ENCODE peak calls at places on chromosomes 16 and 17, in eight cellular contexts. N is GM06990; T is GM12865; U is stomach; J is endodermal cell; D is CD8-positive, alpha-beta T cell; S is CD4-positive, alpha-beta T cell; K is psoas muscle. Q is an unnamed sample.

GRCh38 chr17:28385037-28385797 is 13.7 kb downstream of the SARM1 start:
- DNase-seq in N (no peak), T (no peak), J (peak; percentile 55), K (peak; percentile 43), D (no peak), U (peak; percentile 64), S (no peak), Q (no peak)

GRCh38 chr16:66844342-66845079 is at the start of gene CA7:
- DNase-seq in K (no peak), J (peak; percentile 76), U (no peak), T (no peak), D (no peak), N (no peak), S (no peak), Q (no peak)

GRCh38 chr17:69523252-69523861 is 108.9 kb downstream of the MAP2K6 start:
- DNase-seq in K (no peak), U (no peak), D (no peak), T (peak; percentile 82), J (peak; percentile 79), S (no peak), N (no peak), Q (peak; percentile 32)

GRCh38 chr16:49528564-49529150 is 155.1 kb downstream of the C16orf78 start:
- DNase-seq in D (no peak), U (no peak), K (peak; percentile 20), T (no peak), J (no peak), N (no peak), S (peak; percentile 4), Q (no peak)

GRCh38 chr16:87487361-87487924 is 5.4 kb downstream of the ZCCHC14 start:
- DNase-seq in N (no peak), J (peak; percentile 85), D (no peak), T (no peak), S (no peak), K (peak; percentile 66), U (peak; percentile 79), Q (no peak)

GRCh38 chr17:48647103-48647963 is 21.2 kb upstream of the HOXB9 start:
- DNase-seq in J (peak; percentile 89), T (peak; percentile 34), S (no peak), N (no peak), K (no peak), D (no peak), U (no peak), Q (no peak)

GRCh38 chr16:11105038-11105903 is 150.7 kb downstream of the SOCS1 start:
- DNase-seq in T (peak; percentile 89), D (no peak), N (peak; percentile 72), J (no peak), S (no peak), U (no peak), K (peak; percentile 61), Q (no peak)

GRCh38 chr17:64411999-64412771 is 21.5 kb upstream of the PECAM1 start:
- DNase-seq in U (no peak), S (no peak), D (no peak), T (no peak), N (no peak), K (peak; percentile 65), J (peak; percentile 94), Q (peak; percentile 74)

GRCh38 chr17:81635431-81635830 is 1.5 kb downstream of the NPLOC4 start:
- DNase-seq in K (no peak), N (no peak), J (no peak), U (no peak), D (no peak), S (no peak), T (no peak), Q (no peak)

GRCh38 chr17:353838-354234 is 1.2 kb upstream of the RPH3AL start:
- DNase-seq in T (no peak), S (no peak), D (no peak), N (no peak), J (no peak), U (no peak), K (no peak), Q (no peak)

GRCh38 chr16:29307598-29308507 is 98.7 kb downstream of the NPIPB11 start:
- DNase-seq in U (no peak), N (no peak), T (no peak), K (no peak), J (no peak), S (no peak), D (no peak), Q (no peak)

GRCh38 chr17:6546069-6546718 is 10.2 kb downstream of the PITPNM3 start:
- DNase-seq in U (no peak), S (no peak), J (no peak), D (no peak), N (no peak), T (peak; percentile 69), K (peak; percentile 31), Q (no peak)

GRCh38 chr17:82073446-82073845 is 7.8 kb upstream of the DUS1L start:
- DNase-seq in J (no peak), U (no peak), D (no peak), S (no peak), N (no peak), K (peak; percentile 25), T (no peak), Q (no peak)

GRCh38 chr17:76153202-76153601 is 12.2 kb upstream of the FOXJ1 start:
- DNase-seq in N (no peak), U (no peak), J (peak; percentile 61), T (no peak), D (no peak), K (no peak), S (no peak), Q (no peak)

GRCh38 chr17:76150712-76151622 is 9.9 kb upstream of the FOXJ1 start:
- DNase-seq in S (no peak), T (no peak), N (no peak), J (peak; percentile 42), U (no peak), K (no peak), D (no peak), Q (no peak)

GRCh38 chr17:76153640-76154039 is 12.6 kb upstream of the FOXJ1 start:
- DNase-seq in T (no peak), N (no peak), D (no peak), U (no peak), S (no peak), K (no peak), J (peak; percentile 87), Q (no peak)

GRCh38 chr17:76152580-76152979 is 11.5 kb upstream of the FOXJ1 start:
- DNase-seq in D (no peak), U (no peak), K (no peak), S (no peak), N (no peak), J (peak; percentile 82), T (no peak), Q (no peak)

DNA sequence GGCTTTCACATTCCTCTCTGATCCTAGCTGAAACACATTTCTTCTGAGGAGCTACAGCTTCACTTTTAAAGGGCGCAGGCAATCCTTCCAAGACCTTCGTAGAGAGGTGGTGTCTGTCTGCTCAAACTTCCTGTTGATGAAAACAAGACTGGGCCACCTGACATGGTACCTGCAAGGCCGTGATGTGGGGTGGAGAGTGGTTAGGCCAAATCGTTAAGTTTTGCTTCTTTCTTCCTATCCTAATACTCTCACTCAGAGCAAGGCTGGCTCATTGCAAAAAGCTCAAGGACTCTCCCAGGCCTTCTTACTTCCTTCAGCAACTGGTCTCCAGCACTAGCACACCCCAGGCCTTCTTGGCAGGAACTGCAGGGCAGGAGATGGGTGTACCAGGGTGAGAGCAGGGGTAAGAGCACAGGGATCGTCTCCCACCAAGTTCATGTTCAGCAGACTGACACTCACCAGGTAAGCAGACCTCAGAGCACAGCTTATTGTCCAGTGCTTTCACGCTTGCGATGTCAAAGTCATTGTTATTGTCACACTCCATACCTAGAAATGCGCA is 10.9 kb upstream of the FOXJ1 start:
- DNase-seq in T (no peak), U (no peak), J (peak; percentile 53), N (no peak), D (peak; percentile 74), S (peak; percentile 52), K (no peak), Q (no peak)
- TF ChIP-seq CTCF in T (no peak), U (no peak), J (no peak), N (no peak), D (no peak), S (no peak), K (no peak), Q (no peak)

DNA sequence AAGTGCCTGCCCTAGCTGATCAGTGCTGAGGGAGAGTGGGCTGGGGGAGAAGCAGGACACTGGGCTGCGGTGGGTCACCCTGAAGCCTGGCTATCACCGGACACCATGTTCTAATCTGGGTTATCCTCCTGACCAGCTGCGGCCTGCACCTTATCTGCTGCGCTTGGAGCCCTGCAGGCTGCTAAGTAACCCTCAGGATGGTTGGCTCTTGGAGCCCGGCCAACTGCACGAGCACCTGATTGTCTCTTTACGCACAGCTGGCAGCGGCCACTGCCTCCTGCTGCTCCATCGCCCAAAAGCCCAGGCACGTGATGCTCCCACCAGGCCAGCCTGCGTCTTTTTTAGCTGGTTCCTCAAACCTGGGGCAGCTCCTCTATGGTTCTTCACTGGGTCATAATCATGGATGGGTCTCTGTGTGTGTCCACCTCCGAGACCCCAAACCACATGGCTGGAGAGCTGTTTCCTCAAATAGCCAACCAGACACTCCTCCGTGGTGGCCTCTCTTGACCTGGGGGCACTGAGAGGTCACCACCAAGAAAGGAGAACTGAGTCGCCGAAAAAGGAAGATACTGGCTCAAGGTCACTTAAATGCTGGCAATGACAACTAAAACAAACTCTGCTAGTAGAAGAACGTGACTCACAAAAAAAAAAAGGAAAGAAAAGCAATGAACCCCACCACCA is 21.7 kb downstream of the SPHK1 start:
- DNase-seq in J (no peak), D (no peak), K (peak; percentile 84), N (no peak), U (peak; percentile 49), T (peak; percentile 47), S (no peak), Q (no peak)
- TF ChIP-seq CTCF in J (no peak), D (no peak), K (no peak), N (no peak), U (no peak), T (no peak), S (no peak), Q (no peak)

GRCh38 chr16:54934536-54935410 is 4.1 kb downstream of the IRX5 start:
- DNase-seq in S (no peak), U (no peak), J (peak; percentile 85), K (peak; percentile 53), N (no peak), D (no peak), T (no peak), Q (peak; percentile 59)
- TF ChIP-seq CTCF in S (no peak), U (no peak), J (peak; percentile 75), K (peak; percentile 36), N (no peak), D (no peak), T (no peak), Q (no peak)

GRCh38 chr17:2961446-2961845 is 102.0 kb downstream of the OR1D5 start:
- DNase-seq in N (no peak), J (no peak), S (no peak), T (no peak), U (no peak), K (no peak), D (no peak), Q (no peak)

GRCh38 chr17:2962729-2963128 is 100.7 kb downstream of the OR1D5 start:
- DNase-seq in N (no peak), J (no peak), K (no peak), T (no peak), U (no peak), S (no peak), D (no peak), Q (no peak)

GRCh38 chr17:2964028-2964356 is 99.4 kb downstream of the OR1D5 start:
- DNase-seq in T (no peak), D (no peak), K (no peak), N (no peak), U (no peak), J (peak; percentile 42), S (no peak), Q (no peak)

GRCh38 chr17:2963332-2964027 is 99.9 kb downstream of the OR1D5 start:
- DNase-seq in D (no peak), J (peak; percentile 39), T (no peak), K (no peak), N (no peak), S (no peak), U (no peak), Q (no peak)

GRCh38 chr17:2962236-2962635 is 101.2 kb downstream of the OR1D5 start:
- DNase-seq in D (no peak), N (no peak), T (no peak), J (no peak), K (no peak), S (no peak), U (no peak), Q (no peak)
- TF ChIP-seq CTCF in D (no peak), N (no peak), T (no peak), J (no peak), K (no peak), S (no peak), U (no peak), Q (no peak)